ENCODE peak calls at places on chromosomes 6 and 20, in seven cellular contexts. A is CD8-positive, alpha-beta T cell; H is GM12865; O is IMR-90; B is endothelial cell; M is psoas muscle; X is lower lobe of right lung. V is an unnamed sample.

GRCh38 chr20:49697071-49697470 is 16.6 kb downstream of the B4GALT5 start:
- DNase-seq in A (no peak), H (no peak), O (no peak), B (no peak), M (no peak), X (no peak), V (no peak)

GRCh38 chr6:154928325-154928922 is 66.7 kb upstream of the TIAM2 start:
- DNase-seq in A (peak), H (peak), O (peak), B (peak), M (no peak), X (no peak), V (peak)

GRCh38 chr20:62010551-62011402 is 54.9 kb downstream of the TAF4 start:
- DNase-seq in A (peak), H (peak), O (peak), B (peak), M (no peak), X (no peak), V (peak)

GRCh38 chr6:14665827-14666724 is 548.5 kb downstream of the CD83 start:
- DNase-seq in A (no peak), H (peak), O (peak), B (no peak), M (peak), X (peak), V (no peak)

GRCh38 chr6:106502534-106502933 is 126.8 kb downstream of the RTN4IP1 start:
- DNase-seq in A (no peak), H (no peak), O (no peak), B (no peak), M (no peak), X (no peak), V (no peak)

GRCh38 chr6:31728767-31729514 is at the start of gene DDAH2:
- DNase-seq in A (no peak), H (no peak), O (no peak), B (no peak), M (no peak), X (peak), V (peak)

GRCh38 chr6:5453531-5453930 is 192.2 kb downstream of the FARS2 start:
- DNase-seq in A (no peak), H (no peak), O (no peak), B (no peak), M (no peak), X (no peak), V (no peak)

GRCh38 chr6:25027221-25027916 is 91.6 kb upstream of the RIPOR2 start:
- DNase-seq in A (peak), H (peak), O (no peak), B (no peak), M (no peak), X (peak), V (no peak)

GRCh38 chr6:122904166-122904565 is 91.9 kb upstream of the CLVS2 start:
- DNase-seq in A (no peak), H (no peak), O (no peak), B (no peak), M (no peak), X (no peak), V (no peak)

GRCh38 chr20:1122388-1123315 is 4.2 kb downstream of the PSMF1 start:
- DNase-seq in A (no peak), H (peak), O (peak), B (no peak), M (peak), X (peak), V (no peak)

GRCh38 chr20:57108218-57108617 is 158.2 kb downstream of the BMP7 start:
- DNase-seq in A (no peak), H (no peak), O (no peak), B (no peak), M (no peak), X (no peak), V (no peak)

GRCh38 chr20:1330075-1330830 is 1.3 kb upstream of the SDCBP2 start:
- DNase-seq in A (no peak), H (peak), O (no peak), B (no peak), M (peak), X (no peak), V (no peak)

GRCh38 chr6:138421608-138422007 is 17.6 kb downstream of the HEBP2 start:
- DNase-seq in A (no peak), H (no peak), O (no peak), B (no peak), M (no peak), X (no peak), V (no peak)

GRCh38 chr6:107230024-107230423 is 114.7 kb upstream of the BEND3 start:
- DNase-seq in A (no peak), H (no peak), O (no peak), B (no peak), M (no peak), X (no peak), V (no peak)

GRCh38 chr20:44104807-44105517 is 82.0 kb downstream of the JPH2 start:
- DNase-seq in A (no peak), H (no peak), O (peak), B (no peak), M (no peak), X (no peak), V (no peak)

GRCh38 chr6:163381118-163381751 is 33.3 kb upstream of the QKI start:
- DNase-seq in A (no peak), H (no peak), O (no peak), B (no peak), M (no peak), X (no peak), V (peak)

GRCh38 chr6:74872754-74873446 is 333.0 kb downstream of the COL12A1 start:
- DNase-seq in A (no peak), H (no peak), O (no peak), B (no peak), M (no peak), X (no peak), V (no peak)

GRCh38 chr6:38713812-38714211 is 1.3 kb upstream of the DNAH8 start:
- DNase-seq in A (peak), H (peak), O (no peak), B (no peak), M (no peak), X (no peak), V (no peak)

GRCh38 chr20:18019068-18019467 is 38.6 kb downstream of the OVOL2 start:
- DNase-seq in A (no peak), H (peak), O (peak), B (peak), M (no peak), X (no peak), V (no peak)

GRCh38 chr6:21596379-21597242 is 3.1 kb downstream of the SOX4 start:
- DNase-seq in A (no peak), H (peak), O (peak), B (peak), M (peak), X (peak), V (peak)

GRCh38 chr6:31083742-31084354 is 28.5 kb downstream of the C6orf15 start:
- DNase-seq in A (no peak), H (peak), O (peak), B (peak), M (peak), X (no peak), V (peak)

GRCh38 chr6:120411394-120411793 is 922.9 kb downstream of the TBC1D32 start:
- DNase-seq in A (no peak), H (no peak), O (no peak), B (no peak), M (no peak), X (no peak), V (no peak)

GRCh38 chr20:33211817-33212424 is 5.2 kb upstream of the BPIFA3 start:
- DNase-seq in A (no peak), H (peak), O (peak), B (peak), M (no peak), X (peak), V (peak)

GRCh38 chr6:49676671-49677281 is 36.6 kb downstream of the CRISP2 start:
- DNase-seq in A (no peak), H (no peak), O (peak), B (no peak), M (no peak), X (no peak), V (no peak)

GRCh38 chr20:37378785-37379598 is 33.1 kb downstream of the SRC start:
- DNase-seq in A (no peak), H (no peak), O (peak), B (no peak), M (no peak), X (peak), V (no peak)

GRCh38 chr20:45181639-45182038 is 6.9 kb downstream of the PI3 start:
- DNase-seq in A (no peak), H (no peak), O (no peak), B (no peak), M (no peak), X (no peak), V (no peak)

GRCh38 chr6:163991326-163991725 is 576.8 kb downstream of the QKI start:
- DNase-seq in A (no peak), H (no peak), O (no peak), B (no peak), M (no peak), X (no peak), V (no peak)

GRCh38 chr6:123715243-123715863 is 78.6 kb upstream of the TRDN start:
- DNase-seq in A (no peak), H (peak), O (no peak), B (peak), M (no peak), X (no peak), V (peak)

GRCh38 chr20:15837563-15837962 is 735.7 kb downstream of the KIF16B start:
- DNase-seq in A (no peak), H (no peak), O (no peak), B (no peak), M (no peak), X (no peak), V (no peak)

GRCh38 chr6:122730775-122731386 is 48.6 kb upstream of the FABP7 start:
- DNase-seq in A (no peak), H (peak), O (peak), B (peak), M (no peak), X (no peak), V (peak)

GRCh38 chr6:46985943-46986342 is 56.2 kb downstream of the ADGRF1 start:
- DNase-seq in A (no peak), H (no peak), O (no peak), B (no peak), M (no peak), X (no peak), V (no peak)

GRCh38 chr6:38806271-38806670 is 91.2 kb downstream of the DNAH8 start:
- DNase-seq in A (no peak), H (peak), O (no peak), B (no peak), M (no peak), X (no peak), V (no peak)

GRCh38 chr6:39084506-39084905 is 30.5 kb downstream of the SAYSD1 start:
- DNase-seq in A (no peak), H (no peak), O (no peak), B (no peak), M (no peak), X (no peak), V (no peak)

GRCh38 chr20:60877071-60877470 is 375.0 kb upstream of the CDH4 start:
- DNase-seq in A (no peak), H (no peak), O (no peak), B (no peak), M (no peak), X (no peak), V (no peak)

GRCh38 chr6:4336778-4337442 is 201.5 kb upstream of the ECI2 start:
- DNase-seq in A (no peak), H (peak), O (no peak), B (no peak), M (no peak), X (no peak), V (no peak)

GRCh38 chr6:132971676-132972075 is 157.3 kb downstream of the RPS12 start:
- DNase-seq in A (no peak), H (no peak), O (no peak), B (no peak), M (no peak), X (no peak), V (no peak)

GRCh38 chr6:112701201-112701600 is 354.1 kb downstream of the RFPL4B start:
- DNase-seq in A (no peak), H (no peak), O (peak), B (no peak), M (peak), X (no peak), V (no peak)
- TF ChIP-seq CTCF in A (no peak), H (no peak), O (no peak), B (no peak), M (no peak), X (no peak), V (no peak)

GRCh38 chr6:90384720-90385119 is 88.1 kb upstream of the BACH2 start:
- DNase-seq in A (no peak), H (no peak), O (no peak), B (no peak), M (no peak), X (no peak), V (no peak)

GRCh38 chr6:90388395-90388794 is 91.8 kb upstream of the BACH2 start:
- DNase-seq in A (no peak), H (no peak), O (no peak), B (no peak), M (no peak), X (no peak), V (no peak)

GRCh38 chr6:90385914-90386313 is 89.3 kb upstream of the BACH2 start:
- DNase-seq in A (no peak), H (no peak), O (no peak), B (no peak), M (no peak), X (no peak), V (no peak)

GRCh38 chr6:90387826-90388225 is 91.2 kb upstream of the BACH2 start:
- DNase-seq in A (no peak), H (no peak), O (no peak), B (no peak), M (no peak), X (no peak), V (no peak)

GRCh38 chr6:90386796-90387390 is 90.2 kb upstream of the BACH2 start:
- DNase-seq in A (no peak), H (no peak), O (no peak), B (no peak), M (peak), X (no peak), V (no peak)
- TF ChIP-seq CTCF in A (no peak), H (no peak), O (no peak), B (no peak), M (no peak), X (no peak), V (no peak)

DNA sequence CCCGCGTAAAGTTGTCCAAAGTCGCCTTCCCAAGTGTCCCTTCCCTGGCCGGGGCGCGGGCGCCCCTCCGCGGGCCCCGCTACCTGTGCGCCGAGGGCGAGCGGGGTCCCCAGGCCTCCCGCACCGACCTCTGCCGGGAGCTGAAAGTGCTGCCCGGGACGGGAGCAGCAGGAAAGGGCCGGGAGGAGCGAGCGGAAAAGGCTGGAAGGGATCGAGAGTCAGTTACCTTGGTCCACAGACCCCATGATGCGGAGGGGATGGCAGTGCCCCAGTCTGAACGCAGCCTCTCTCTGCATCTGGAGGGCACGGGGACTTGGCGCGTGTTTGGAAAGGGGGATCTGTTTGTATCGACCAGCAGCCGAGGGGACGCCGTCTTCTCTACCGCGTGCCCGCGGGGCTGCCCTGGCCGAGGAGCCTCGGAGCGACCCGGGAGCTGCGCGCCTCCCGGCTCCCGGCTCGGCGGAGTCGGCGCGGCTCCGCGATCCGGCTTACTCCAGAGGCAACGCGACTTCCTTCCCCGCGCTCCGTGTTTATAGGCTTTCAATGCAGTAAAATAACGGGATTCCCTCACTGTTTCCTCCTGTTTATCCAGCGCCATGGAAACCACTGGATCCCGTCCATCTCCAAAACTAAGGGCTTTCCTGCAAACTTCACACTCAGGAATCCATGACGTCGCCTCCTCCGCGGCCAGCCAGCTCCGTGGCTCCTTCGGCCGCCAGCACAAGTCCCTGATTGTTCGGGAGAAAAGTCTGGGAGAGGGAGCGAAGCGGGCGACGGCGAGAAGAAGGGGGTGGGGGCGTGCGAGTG is 20.0 kb upstream of the NFATC2 start:
- DNase-seq in A (no peak), H (no peak), O (peak), B (peak), M (peak), X (peak), V (peak)
- TF ChIP-seq CTCF in A (peak), H (no peak), O (peak), B (no peak), M (no peak), X (peak), V (no peak)

DNA sequence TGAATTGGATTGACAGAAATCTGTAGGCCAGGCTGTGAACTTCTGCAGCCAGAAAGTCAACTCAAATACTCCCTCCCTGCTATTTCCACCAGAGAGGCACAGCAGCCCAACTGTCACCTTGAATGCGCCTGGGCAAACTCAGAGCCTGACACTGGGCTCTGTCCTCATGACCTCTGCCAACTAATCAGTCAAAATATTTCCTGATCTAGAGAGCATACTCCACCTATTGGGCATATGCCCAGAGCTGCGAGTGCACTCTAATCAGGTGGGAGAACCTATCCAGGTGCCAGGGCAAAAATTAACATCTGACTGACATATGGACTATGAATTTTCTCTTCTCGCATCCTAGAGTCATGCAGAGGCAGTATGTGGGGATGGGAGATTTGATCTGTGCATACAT is 406.3 kb upstream of the RUNX2 start:
- DNase-seq in A (no peak), H (peak), O (no peak), B (no peak), M (no peak), X (no peak), V (no peak)
- TF ChIP-seq CTCF in A (no peak), H (no peak), O (no peak), B (no peak), M (no peak), X (no peak), V (no peak)

GRCh38 chr6:13427346-13427745 is 60.1 kb downstream of the GFOD1 start:
- DNase-seq in A (no peak), H (peak), O (no peak), B (no peak), M (no peak), X (no peak), V (no peak)

GRCh38 chr6:13425971-13426931 is 61.1 kb downstream of the GFOD1 start:
- DNase-seq in A (no peak), H (peak), O (peak), B (no peak), M (peak), X (no peak), V (no peak)

GRCh38 chr6:13428528-13429405 is 58.6 kb downstream of the GFOD1 start:
- DNase-seq in A (no peak), H (peak), O (no peak), B (no peak), M (no peak), X (no peak), V (no peak)

GRCh38 chr6:13429406-13429753 is 58.0 kb downstream of the GFOD1 start:
- DNase-seq in A (no peak), H (peak), O (no peak), B (no peak), M (no peak), X (no peak), V (no peak)

DNA sequence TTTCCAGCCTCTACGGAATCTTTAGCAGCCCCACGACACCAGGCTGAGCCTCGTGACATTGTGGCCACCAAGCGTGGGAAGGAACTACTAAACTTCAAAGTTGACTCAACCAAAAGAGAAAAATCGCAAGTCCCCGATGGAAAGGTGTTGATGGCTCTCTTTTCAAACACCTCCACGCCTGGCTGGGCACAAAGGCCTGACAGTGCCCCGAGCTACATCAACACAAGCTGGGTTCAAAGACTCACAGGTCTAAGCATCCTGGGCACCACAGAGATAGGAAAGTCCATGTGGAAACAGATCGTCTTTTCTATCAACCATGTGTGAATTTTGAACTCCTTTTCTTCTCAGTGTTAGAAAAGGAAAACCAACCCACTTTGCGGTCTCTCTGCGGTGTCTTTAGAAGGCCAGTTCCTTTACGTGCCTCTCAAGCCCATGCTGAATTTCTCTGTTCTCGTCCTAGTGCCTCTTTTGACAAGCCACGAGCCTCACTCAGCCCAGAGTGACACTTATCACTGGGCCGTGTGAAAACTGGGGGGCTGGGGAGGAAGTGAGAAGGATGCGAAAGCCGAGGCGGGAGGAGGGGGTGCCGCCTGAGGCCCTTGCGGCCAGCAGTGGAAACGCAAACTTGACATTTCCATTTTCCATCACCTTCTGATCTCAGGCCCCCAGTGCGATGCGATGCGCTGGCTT is 59.4 kb downstream of the GFOD1 start:
- DNase-seq in A (peak), H (peak), O (no peak), B (no peak), M (no peak), X (peak), V (peak)
- TF ChIP-seq CTCF in A (peak), H (peak), O (no peak), B (peak), M (no peak), X (no peak), V (peak)

GRCh38 chr20:63280929-63281545 is 8.4 kb downstream of the ARFGAP1 start:
- DNase-seq in A (no peak), H (no peak), O (no peak), B (no peak), M (peak), X (no peak), V (no peak)
- TF ChIP-seq CTCF in A (no peak), H (peak), O (peak), B (no peak), M (no peak), X (no peak), V (peak)